ENCODE peak calls at places on chromosomes 11 and 22, in five cellular contexts. One of them, this sample, is unnamed.

GRCh38 chr11:112881461-112881860 is 79.8 kb upstream of the NCAM1 start:
- DNase-seq in breast epithelium: peak; percentile 57
- DNase-seq in IMR-90: no peak
- DNase-seq in PC-3: no peak
- DNase-seq in neural progenitor cell: peak; percentile 79
- DNase-seq in this sample: peak; percentile 77

GRCh38 chr11:13152736-13153541 is 124.7 kb upstream of the BMAL1 start:
- DNase-seq in breast epithelium: no peak
- DNase-seq in IMR-90: peak; percentile 42
- DNase-seq in PC-3: peak; percentile 60
- DNase-seq in neural progenitor cell: peak; percentile 33
- DNase-seq in this sample: no peak

GRCh38 chr11:1948389-1948788 is 1.3 kb downstream of the MRPL23 start:
- DNase-seq in breast epithelium: peak; percentile 51
- DNase-seq in IMR-90: no peak
- DNase-seq in PC-3: no peak
- DNase-seq in neural progenitor cell: no peak
- DNase-seq in this sample: peak; percentile 33

GRCh38 chr11:74288911-74289310 is 22.5 kb downstream of the P4HA3 start:
- DNase-seq in breast epithelium: no peak
- DNase-seq in IMR-90: no peak
- DNase-seq in PC-3: no peak
- DNase-seq in neural progenitor cell: no peak
- DNase-seq in this sample: no peak

GRCh38 chr11:13016415-13016814 is 7.3 kb downstream of the RASSF10 start:
- DNase-seq in breast epithelium: no peak
- DNase-seq in IMR-90: no peak
- DNase-seq in PC-3: peak; percentile 39
- DNase-seq in neural progenitor cell: no peak
- DNase-seq in this sample: no peak

GRCh38 chr11:88345408-88345807 is 7.9 kb upstream of the CTSC start:
- DNase-seq in breast epithelium: no peak
- DNase-seq in IMR-90: peak; percentile 54
- DNase-seq in PC-3: peak; percentile 65
- DNase-seq in neural progenitor cell: no peak
- DNase-seq in this sample: no peak

GRCh38 chr11:60777106-60777505 is 8.0 kb upstream of the MS4A10 start:
- DNase-seq in breast epithelium: no peak
- DNase-seq in IMR-90: no peak
- DNase-seq in PC-3: no peak
- DNase-seq in neural progenitor cell: no peak
- DNase-seq in this sample: no peak

GRCh38 chr11:1436468-1437030 is 46.8 kb downstream of the BRSK2 start:
- DNase-seq in breast epithelium: no peak
- DNase-seq in IMR-90: no peak
- DNase-seq in PC-3: no peak
- DNase-seq in neural progenitor cell: peak; percentile 39
- DNase-seq in this sample: no peak

GRCh38 chr11:22432331-22433065 is 94.3 kb downstream of the SLC17A6 start:
- DNase-seq in breast epithelium: peak; percentile 51
- DNase-seq in IMR-90: peak; percentile 24
- DNase-seq in PC-3: no peak
- DNase-seq in neural progenitor cell: peak; percentile 32
- DNase-seq in this sample: peak; percentile 62

GRCh38 chr11:68297494-68297811 is 14.9 kb upstream of the LRP5 start:
- DNase-seq in breast epithelium: no peak
- DNase-seq in IMR-90: no peak
- DNase-seq in PC-3: no peak
- DNase-seq in neural progenitor cell: no peak
- DNase-seq in this sample: no peak

GRCh38 chr11:27934830-27935145 is 173.2 kb downstream of the KIF18A start:
- DNase-seq in breast epithelium: no peak
- DNase-seq in IMR-90: peak; percentile 98
- DNase-seq in PC-3: peak; percentile 95
- DNase-seq in neural progenitor cell: no peak
- DNase-seq in this sample: no peak

GRCh38 chr22:31491218-31491962 is 1.7 kb upstream of the EIF4ENIF1 start:
- DNase-seq in breast epithelium: no peak
- DNase-seq in IMR-90: no peak
- DNase-seq in PC-3: no peak
- DNase-seq in neural progenitor cell: peak; percentile 89
- DNase-seq in this sample: no peak

GRCh38 chr11:48063424-48063978 is 83.1 kb downstream of the PTPRJ start:
- DNase-seq in breast epithelium: no peak
- DNase-seq in IMR-90: peak; percentile 99
- DNase-seq in PC-3: peak; percentile 88
- DNase-seq in neural progenitor cell: no peak
- DNase-seq in this sample: peak; percentile 33

GRCh38 chr22:17924076-17924475 is 100.3 kb downstream of the MICAL3 start:
- DNase-seq in breast epithelium: no peak
- DNase-seq in IMR-90: no peak
- DNase-seq in PC-3: no peak
- DNase-seq in neural progenitor cell: no peak
- DNase-seq in this sample: no peak

GRCh38 chr22:21866821-21867527 is 471 bp downstream of the MAPK1 start:
- DNase-seq in breast epithelium: no peak
- DNase-seq in IMR-90: no peak
- DNase-seq in PC-3: peak; percentile 11
- DNase-seq in neural progenitor cell: peak; percentile 62
- DNase-seq in this sample: peak; percentile 23

GRCh38 chr22:21865041-21865440 is 2.4 kb downstream of the MAPK1 start:
- DNase-seq in breast epithelium: no peak
- DNase-seq in IMR-90: peak; percentile 91
- DNase-seq in PC-3: peak; percentile 70
- DNase-seq in neural progenitor cell: no peak
- DNase-seq in this sample: peak; percentile 32

GRCh38 chr22:21868651-21869050 is 1.2 kb upstream of the MAPK1 start:
- DNase-seq in breast epithelium: no peak
- DNase-seq in IMR-90: no peak
- DNase-seq in PC-3: no peak
- DNase-seq in neural progenitor cell: no peak
- DNase-seq in this sample: no peak

GRCh38 chr22:21862386-21863242 is 4.8 kb downstream of the MAPK1 start:
- DNase-seq in breast epithelium: no peak
- DNase-seq in IMR-90: no peak
- DNase-seq in PC-3: no peak
- DNase-seq in neural progenitor cell: no peak
- DNase-seq in this sample: no peak

DNA sequence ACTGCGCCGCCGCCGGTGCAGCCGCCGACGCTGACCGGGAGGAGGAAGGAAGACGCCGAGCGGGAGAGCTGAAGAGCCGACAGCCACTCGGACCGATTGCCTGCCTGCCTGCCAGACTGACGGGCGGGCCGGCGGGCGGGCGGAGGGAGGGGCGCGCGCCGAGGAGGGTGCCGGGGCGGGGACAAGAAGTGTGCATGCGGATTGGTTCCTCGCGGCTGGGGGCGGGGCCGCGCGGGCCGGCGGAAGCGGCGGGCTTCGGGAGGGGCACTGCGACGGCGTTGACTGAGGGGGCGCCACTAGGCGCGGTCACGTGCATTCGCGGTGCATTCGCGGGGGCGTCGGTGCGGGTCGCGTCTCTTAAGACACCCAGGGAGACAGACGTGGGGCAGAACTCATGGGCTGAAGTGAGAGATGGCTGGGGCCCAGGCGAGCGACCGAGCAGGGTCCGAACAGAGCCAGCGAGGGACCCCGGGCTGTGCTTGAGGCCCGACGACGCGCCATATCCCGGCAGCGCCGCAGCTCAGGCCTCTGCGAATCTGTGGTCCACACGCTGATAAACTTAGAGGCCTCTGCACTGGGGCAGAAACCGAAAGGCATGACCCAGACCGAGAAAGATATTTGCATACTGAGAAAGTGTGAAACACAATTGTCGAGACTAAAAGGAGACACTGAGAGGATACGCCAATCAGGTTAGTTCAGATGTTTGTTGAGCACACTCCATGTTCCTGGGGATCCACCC is at the start of gene MAPK1:
- DNase-seq in breast epithelium: peak; percentile 91
- DNase-seq in IMR-90: peak; percentile 81
- DNase-seq in PC-3: peak; percentile 77
- DNase-seq in neural progenitor cell: peak; percentile 94
- DNase-seq in this sample: peak; percentile 95
- TF ChIP-seq CTCF in breast epithelium: no peak
- TF ChIP-seq CTCF in IMR-90: peak; percentile 31
- TF ChIP-seq CTCF in PC-3: peak; percentile 35
- TF ChIP-seq CTCF in neural progenitor cell: peak; percentile 53
- TF ChIP-seq CTCF in this sample: no peak

GRCh38 chr22:25169278-25170031 is 30.2 kb upstream of the CRYBB3 start:
- DNase-seq in breast epithelium: no peak
- DNase-seq in IMR-90: no peak
- DNase-seq in PC-3: peak; percentile 8
- DNase-seq in neural progenitor cell: no peak
- DNase-seq in this sample: no peak
- H3K27ac ChIP-seq in breast epithelium: peak overlapping the region; percentile 62
- H3K27ac ChIP-seq in IMR-90: no peak overlapping the region
- H3K27ac ChIP-seq in PC-3: no peak overlapping the region
- H3K27ac ChIP-seq in neural progenitor cell: no peak overlapping the region
- H3K27ac ChIP-seq in this sample: no peak overlapping the region

GRCh38 chr11:62559204-62559603 is 12.6 kb upstream of the AHNAK start:
- DNase-seq in breast epithelium: no peak
- DNase-seq in IMR-90: no peak
- DNase-seq in PC-3: no peak
- DNase-seq in neural progenitor cell: peak; percentile 18
- DNase-seq in this sample: no peak

GRCh38 chr11:62555464-62556092 is 9.0 kb upstream of the AHNAK start:
- DNase-seq in breast epithelium: no peak
- DNase-seq in IMR-90: peak; percentile 30
- DNase-seq in PC-3: peak; percentile 50
- DNase-seq in neural progenitor cell: peak; percentile 49
- DNase-seq in this sample: peak; percentile 63

GRCh38 chr11:62556102-62556871 is 9.7 kb upstream of the AHNAK start:
- DNase-seq in breast epithelium: peak; percentile 91
- DNase-seq in IMR-90: peak; percentile 95
- DNase-seq in PC-3: peak; percentile 98
- DNase-seq in neural progenitor cell: peak; percentile 85
- DNase-seq in this sample: peak; percentile 85

GRCh38 chr11:62558669-62559068 is 12.1 kb upstream of the AHNAK start:
- DNase-seq in breast epithelium: no peak
- DNase-seq in IMR-90: no peak
- DNase-seq in PC-3: no peak
- DNase-seq in neural progenitor cell: no peak
- DNase-seq in this sample: no peak

DNA sequence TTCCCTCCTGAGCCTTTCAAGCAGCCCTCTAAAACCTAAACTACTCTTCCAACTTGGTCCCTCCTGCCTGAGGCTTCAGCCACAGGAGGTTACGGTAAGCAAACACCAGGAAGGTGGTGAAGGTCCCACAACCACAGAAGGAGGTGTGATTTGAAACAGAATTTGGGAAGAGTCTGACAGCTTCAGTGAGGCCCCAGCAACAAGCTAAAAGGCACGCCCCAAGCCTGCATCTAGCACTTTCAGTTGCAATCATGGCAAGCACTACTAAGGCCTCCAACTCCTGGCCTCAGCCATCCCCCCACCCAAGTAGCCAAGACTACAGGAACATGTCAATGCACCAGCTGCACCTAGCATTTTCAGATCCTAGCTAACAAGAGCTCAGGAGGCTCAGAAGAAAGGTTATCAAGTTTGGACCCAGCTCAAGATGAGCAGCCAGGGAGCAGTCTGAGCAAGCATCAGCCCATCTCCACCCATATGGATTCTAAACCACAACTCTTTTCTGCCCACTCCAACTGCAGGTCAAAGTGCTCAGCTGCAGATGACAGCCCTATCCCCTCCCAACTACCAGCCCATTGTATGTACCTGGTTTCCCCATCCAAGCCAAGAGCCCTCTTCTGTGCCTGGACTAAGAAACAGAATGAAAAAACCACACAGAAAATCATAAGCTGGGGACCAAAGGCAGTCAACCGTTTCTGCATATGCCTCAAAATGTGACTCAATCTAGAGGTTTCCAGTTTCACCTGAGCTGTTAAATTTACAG is 10.4 kb upstream of the AHNAK start:
- DNase-seq in breast epithelium: no peak
- DNase-seq in IMR-90: peak; percentile 11
- DNase-seq in PC-3: peak; percentile 55
- DNase-seq in neural progenitor cell: no peak
- DNase-seq in this sample: no peak
- H3K4me3 ChIP-seq in breast epithelium: peak overlapping the region; percentile 55
- H3K4me3 ChIP-seq in IMR-90: no peak overlapping the region
- H3K4me3 ChIP-seq in PC-3: peak overlapping the region; percentile 1
- H3K4me3 ChIP-seq in neural progenitor cell: no peak overlapping the region
- H3K4me3 ChIP-seq in this sample: peak overlapping the region; percentile 36

GRCh38 chr11:64656797-64657196 is 65.8 kb downstream of the SLC22A12 start:
- DNase-seq in breast epithelium: no peak
- DNase-seq in IMR-90: no peak
- DNase-seq in PC-3: no peak
- DNase-seq in neural progenitor cell: peak; percentile 77
- DNase-seq in this sample: no peak
- TF ChIP-seq CTCF in breast epithelium: no peak
- TF ChIP-seq CTCF in IMR-90: no peak
- TF ChIP-seq CTCF in PC-3: peak; percentile 10
- TF ChIP-seq CTCF in neural progenitor cell: peak; percentile 62
- TF ChIP-seq CTCF in this sample: no peak

DNA sequence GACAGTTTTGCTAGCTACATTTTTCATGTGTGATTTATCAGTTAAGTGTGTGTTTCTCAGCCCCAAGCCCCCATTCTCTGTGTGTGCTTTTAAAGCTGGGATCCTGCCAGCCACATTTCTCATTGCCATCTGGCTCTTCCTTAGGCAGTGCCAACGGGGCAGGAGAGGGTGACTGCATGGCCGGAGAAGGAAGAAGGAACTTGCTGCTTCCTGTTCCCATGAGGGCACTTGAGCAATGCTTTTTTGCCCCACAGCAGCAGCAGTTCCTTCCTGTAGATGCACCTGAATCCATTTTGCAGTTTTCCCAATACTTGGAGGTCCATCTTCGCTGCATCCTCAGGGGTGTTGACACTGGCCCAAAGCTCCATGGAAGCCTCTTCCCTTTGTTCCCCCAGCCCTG is 37.5 kb downstream of the TNRC6B start:
- DNase-seq in breast epithelium: no peak
- DNase-seq in IMR-90: no peak
- DNase-seq in PC-3: no peak
- DNase-seq in neural progenitor cell: no peak
- DNase-seq in this sample: peak; percentile 35
- H3K27ac ChIP-seq in breast epithelium: peak overlapping the region; percentile 16
- H3K27ac ChIP-seq in IMR-90: no peak overlapping the region
- H3K27ac ChIP-seq in PC-3: no peak overlapping the region
- H3K27ac ChIP-seq in neural progenitor cell: no peak overlapping the region
- H3K27ac ChIP-seq in this sample: no peak overlapping the region

DNA sequence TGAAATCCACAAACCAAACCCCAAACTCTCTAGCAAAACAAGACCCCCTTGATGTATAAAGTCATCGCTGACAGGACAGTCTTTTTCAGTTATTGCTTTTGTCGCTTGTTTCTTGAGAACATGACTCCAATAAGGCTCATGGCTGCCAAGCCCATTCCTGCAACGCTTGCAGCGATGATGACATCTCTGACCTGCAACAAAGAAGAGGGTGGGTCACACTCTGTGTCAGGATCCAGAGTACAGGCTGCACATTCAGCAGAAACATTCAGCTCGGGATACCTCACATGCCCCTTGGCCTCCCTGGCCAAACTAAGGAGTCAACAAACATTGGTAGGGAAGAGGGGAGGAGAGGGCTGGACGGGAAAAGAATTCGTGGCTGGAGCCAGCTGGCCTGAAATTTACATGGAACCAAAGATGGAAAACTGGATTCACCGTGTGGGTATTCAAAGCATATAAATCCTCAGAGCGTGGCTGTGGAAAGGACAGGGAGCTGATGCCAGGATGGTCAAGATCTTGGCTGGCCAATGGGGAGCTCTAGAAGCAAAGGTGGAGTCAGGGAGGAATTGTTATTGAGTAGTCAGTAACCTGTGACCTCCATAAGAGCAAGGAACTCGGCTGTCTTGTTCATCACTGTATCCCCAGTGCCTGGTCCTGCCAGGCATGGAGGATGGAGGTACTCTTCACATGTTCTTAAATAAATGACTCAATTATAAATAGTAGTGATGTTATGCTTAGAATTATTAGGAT is 11.8 kb upstream of the PLAAT2 start:
- DNase-seq in breast epithelium: no peak
- DNase-seq in IMR-90: peak; percentile 27
- DNase-seq in PC-3: no peak
- DNase-seq in neural progenitor cell: no peak
- DNase-seq in this sample: peak; percentile 44
- H3K4me3 ChIP-seq in breast epithelium: peak overlapping the region; percentile 47
- H3K4me3 ChIP-seq in IMR-90: peak overlapping the region; percentile 15
- H3K4me3 ChIP-seq in PC-3: no peak overlapping the region
- H3K4me3 ChIP-seq in neural progenitor cell: no peak overlapping the region
- H3K4me3 ChIP-seq in this sample: peak overlapping the region; percentile 31